ENCODE peak calls at places on chromosomes 2 and 18, in seven cellular contexts. One of them, this sample, is unnamed.

GRCh38 chr18:21242141-21243040 is at the start of gene GREB1L:
- DNase-seq in fibroblast of lung: peak
- DNase-seq in H54: peak
- DNase-seq in Right ventricle myocardium superior: peak
- DNase-seq in HTR-8/SVneo: peak
- DNase-seq in lung microvascular endothelial cell: peak
- DNase-seq in fibroblast of mammary gland: peak
- DNase-seq in this sample: peak

GRCh38 chr18:49631146-49631866 is 69.4 kb downstream of the LIPG start:
- DNase-seq in lung microvascular endothelial cell: no peak
- DNase-seq in fibroblast of lung: no peak
- DNase-seq in fibroblast of mammary gland: no peak
- DNase-seq in Right ventricle myocardium superior: no peak
- DNase-seq in HTR-8/SVneo: no peak
- DNase-seq in H54: no peak
- DNase-seq in this sample: no peak

GRCh38 chr18:31783059-31783458 is 22.4 kb upstream of the SLC25A52 start:
- DNase-seq in fibroblast of mammary gland: no peak
- DNase-seq in H54: no peak
- DNase-seq in HTR-8/SVneo: no peak
- DNase-seq in fibroblast of lung: no peak
- DNase-seq in Right ventricle myocardium superior: no peak
- DNase-seq in lung microvascular endothelial cell: no peak
- DNase-seq in this sample: no peak

GRCh38 chr2:24920813-24921441 is 890 bp upstream of the ADCY3 start:
- DNase-seq in fibroblast of mammary gland: no peak
- DNase-seq in H54: peak
- DNase-seq in lung microvascular endothelial cell: peak
- DNase-seq in fibroblast of lung: no peak
- DNase-seq in Right ventricle myocardium superior: no peak
- DNase-seq in HTR-8/SVneo: no peak
- DNase-seq in this sample: peak

GRCh38 chr18:13464432-13465125 is 246.0 kb downstream of the LDLRAD4 start:
- DNase-seq in fibroblast of lung: no peak
- DNase-seq in HTR-8/SVneo: no peak
- DNase-seq in fibroblast of mammary gland: no peak
- DNase-seq in lung microvascular endothelial cell: peak
- DNase-seq in Right ventricle myocardium superior: peak
- DNase-seq in H54: no peak
- DNase-seq in this sample: peak

GRCh38 chr2:236352761-236353593 is 88.8 kb upstream of the ASB18 start:
- DNase-seq in fibroblast of mammary gland: peak
- DNase-seq in H54: peak
- DNase-seq in fibroblast of lung: peak
- DNase-seq in lung microvascular endothelial cell: peak
- DNase-seq in Right ventricle myocardium superior: no peak
- DNase-seq in HTR-8/SVneo: peak
- DNase-seq in this sample: peak

GRCh38 chr18:5894613-5895299 is 566 bp downstream of the TMEM200C start:
- DNase-seq in HTR-8/SVneo: no peak
- DNase-seq in fibroblast of lung: peak
- DNase-seq in H54: no peak
- DNase-seq in Right ventricle myocardium superior: no peak
- DNase-seq in fibroblast of mammary gland: no peak
- DNase-seq in lung microvascular endothelial cell: no peak
- DNase-seq in this sample: no peak

GRCh38 chr2:100957971-100958653 is 44.0 kb upstream of the RPL31 start:
- DNase-seq in lung microvascular endothelial cell: no peak
- DNase-seq in fibroblast of lung: peak
- DNase-seq in H54: peak
- DNase-seq in fibroblast of mammary gland: peak
- DNase-seq in Right ventricle myocardium superior: peak
- DNase-seq in HTR-8/SVneo: no peak
- DNase-seq in this sample: no peak

GRCh38 chr2:10084956-10085851 is 5.0 kb upstream of the CYS1 start:
- DNase-seq in fibroblast of lung: no peak
- DNase-seq in H54: no peak
- DNase-seq in HTR-8/SVneo: no peak
- DNase-seq in lung microvascular endothelial cell: no peak
- DNase-seq in Right ventricle myocardium superior: no peak
- DNase-seq in fibroblast of mammary gland: no peak
- DNase-seq in this sample: no peak

GRCh38 chr2:119544075-119545031 is at the start of gene CFAP221:
- DNase-seq in fibroblast of mammary gland: peak
- DNase-seq in lung microvascular endothelial cell: peak
- DNase-seq in H54: peak
- DNase-seq in HTR-8/SVneo: peak
- DNase-seq in fibroblast of lung: peak
- DNase-seq in Right ventricle myocardium superior: peak
- DNase-seq in this sample: peak

GRCh38 chr2:212595036-212595654 is 56.5 kb upstream of the ERBB4 start:
- DNase-seq in Right ventricle myocardium superior: no peak
- DNase-seq in HTR-8/SVneo: no peak
- DNase-seq in fibroblast of lung: peak
- DNase-seq in H54: no peak
- DNase-seq in lung microvascular endothelial cell: no peak
- DNase-seq in fibroblast of mammary gland: peak
- DNase-seq in this sample: peak

GRCh38 chr2:241870611-241871537 is 1.3 kb downstream of the RTP5 start:
- DNase-seq in H54: no peak
- DNase-seq in HTR-8/SVneo: no peak
- DNase-seq in Right ventricle myocardium superior: peak
- DNase-seq in lung microvascular endothelial cell: no peak
- DNase-seq in fibroblast of mammary gland: no peak
- DNase-seq in fibroblast of lung: no peak
- DNase-seq in this sample: no peak

GRCh38 chr2:113200736-113201490 is 27.1 kb downstream of the PSD4 start:
- DNase-seq in HTR-8/SVneo: no peak
- DNase-seq in fibroblast of lung: no peak
- DNase-seq in Right ventricle myocardium superior: no peak
- DNase-seq in lung microvascular endothelial cell: no peak
- DNase-seq in fibroblast of mammary gland: no peak
- DNase-seq in H54: no peak
- DNase-seq in this sample: no peak